ENCODE peak calls at places on chromosomes 6 and 20, in eight cellular contexts. T is Panc1; P is right cardiac atrium; H is GM06990; W is CD8-positive, alpha-beta memory T cell; Y is body of pancreas; F is A549; V is aorta. U is an unnamed sample.

GRCh38 chr6:152952866-152953509 is 29.9 kb downstream of the FBXO5 start:
- DNase-seq in T (peak), P (no peak), H (no peak), W (no peak), Y (no peak), F (peak), V (no peak), U (no peak)

GRCh38 chr6:112036088-112036637 is 17.7 kb upstream of the CCN6 start:
- DNase-seq in T (no peak), P (no peak), H (no peak), W (no peak), Y (no peak), F (no peak), V (no peak), U (no peak)

GRCh38 chr6:167676000-167676665 is 150.6 kb upstream of the AFDN start:
- DNase-seq in T (no peak), P (no peak), H (no peak), W (no peak), Y (peak), F (no peak), V (no peak), U (no peak)

GRCh38 chr6:114377881-114378280 is 35.1 kb upstream of the HS3ST5 start:
- DNase-seq in T (no peak), P (no peak), H (no peak), W (no peak), Y (no peak), F (no peak), V (no peak), U (no peak)

GRCh38 chr6:17156112-17156921 is 54.5 kb downstream of the STMND1 start:
- DNase-seq in T (peak), P (no peak), H (peak), W (peak), Y (peak), F (peak), V (no peak), U (peak)

GRCh38 chr6:118335325-118335724 is 212.8 kb upstream of the PLN start:
- DNase-seq in T (no peak), P (no peak), H (no peak), W (no peak), Y (no peak), F (no peak), V (no peak), U (no peak)

GRCh38 chr6:99979953-99980352 is 14.1 kb downstream of the MCHR2 start:
- DNase-seq in T (no peak), P (no peak), H (no peak), W (no peak), Y (no peak), F (no peak), V (no peak), U (no peak)

GRCh38 chr6:2791124-2792050 is 26.2 kb downstream of the WRNIP1 start:
- DNase-seq in T (peak), P (peak), H (no peak), W (peak), Y (peak), F (peak), V (no peak), U (peak)

GRCh38 chr20:7302256-7302655 is 534.8 kb downstream of the BMP2 start:
- DNase-seq in T (no peak), P (no peak), H (no peak), W (no peak), Y (no peak), F (no peak), V (no peak), U (no peak)

GRCh38 chr6:141077355-141078333 is 1055.1 kb upstream of the GJE1 start:
- DNase-seq in T (no peak), P (no peak), H (no peak), W (no peak), Y (no peak), F (peak), V (no peak), U (no peak)

GRCh38 chr6:153070756-153071155 is 60.3 kb downstream of the RGS17 start:
- DNase-seq in T (no peak), P (no peak), H (no peak), W (no peak), Y (no peak), F (no peak), V (no peak), U (no peak)

GRCh38 chr20:20594171-20594530 is 118.3 kb downstream of the RALGAPA2 start:
- DNase-seq in T (no peak), P (no peak), H (no peak), W (peak), Y (no peak), F (peak), V (no peak), U (no peak)

GRCh38 chr6:111417181-111417585 is 65.8 kb downstream of the REV3L start:
- DNase-seq in T (no peak), P (no peak), H (no peak), W (no peak), Y (no peak), F (no peak), V (no peak), U (no peak)

GRCh38 chr6:46510656-46511055 is 19.4 kb upstream of the RCAN2 start:
- DNase-seq in T (no peak), P (peak), H (no peak), W (no peak), Y (no peak), F (no peak), V (peak), U (no peak)

GRCh38 chr6:160306284-160306683 is 41.9 kb upstream of the SLC22A3 start:
- DNase-seq in T (no peak), P (no peak), H (no peak), W (no peak), Y (no peak), F (no peak), V (no peak), U (no peak)
- H3K4me3 ChIP-seq in T (no peak), P (no peak), H (no peak), W (no peak), Y (no peak), F (no peak), V (no peak), U (no peak)

DNA sequence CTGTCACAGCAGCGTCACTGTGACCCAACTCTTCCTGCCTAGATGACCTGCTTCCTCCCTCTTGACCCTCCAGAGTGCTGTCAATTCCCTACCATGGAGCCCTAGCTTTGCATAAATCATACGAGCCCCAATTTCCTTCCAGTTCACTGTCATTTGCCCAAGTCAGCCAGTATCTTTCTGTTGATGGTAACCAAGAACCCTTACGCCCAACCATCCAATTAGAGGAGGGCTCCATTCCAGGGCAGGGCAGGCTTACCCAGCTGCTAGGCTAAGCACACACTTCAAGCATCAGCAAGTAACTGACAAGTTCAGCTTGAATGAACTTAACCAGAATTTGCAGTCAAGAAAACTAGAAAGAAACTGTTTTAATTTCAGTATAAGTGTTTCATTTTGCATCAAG is 25.7 kb downstream of the WFDC3 start:
- DNase-seq in T (no peak), P (no peak), H (no peak), W (no peak), Y (no peak), F (no peak), V (no peak), U (no peak)
- H3K4me3 ChIP-seq in T (no peak), P (no peak), H (no peak), W (no peak), Y (no peak), F (no peak), V (no peak), U (no peak)

DNA sequence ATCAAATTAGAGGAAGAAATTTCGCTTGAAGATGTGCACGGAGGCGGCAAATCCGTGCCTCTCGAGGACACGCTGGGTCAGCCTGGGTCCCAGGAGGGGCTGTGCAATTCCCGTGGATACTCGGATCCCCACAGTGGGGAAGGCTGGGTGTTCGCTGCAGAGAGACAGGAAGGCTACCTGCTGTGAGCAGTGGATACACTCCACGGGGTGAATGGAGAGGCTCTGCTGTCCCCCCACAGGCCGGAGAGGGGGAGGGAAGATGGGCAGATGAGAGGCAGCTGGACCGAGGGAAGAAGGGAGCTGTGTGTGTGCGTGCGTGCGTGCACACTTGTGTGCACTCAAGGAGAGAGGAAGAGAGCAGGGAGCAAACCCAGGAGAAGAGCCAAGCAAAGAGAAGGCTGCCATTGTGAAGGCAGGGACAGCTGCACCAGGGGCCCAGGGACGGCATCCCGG is 57.3 kb downstream of the SULF2 start:
- DNase-seq in T (no peak), P (no peak), H (no peak), W (no peak), Y (no peak), F (no peak), V (no peak), U (no peak)
- H3K4me3 ChIP-seq in T (no peak), P (no peak), H (no peak), W (peak), Y (no peak), F (no peak), V (no peak), U (no peak)

GRCh38 chr6:108844135-108844534 is 4.1 kb upstream of the ARMC2 start:
- DNase-seq in T (no peak), P (no peak), H (no peak), W (no peak), Y (no peak), F (no peak), V (no peak), U (no peak)

GRCh38 chr6:108838101-108838717 is 10.0 kb upstream of the ARMC2 start:
- DNase-seq in T (no peak), P (peak), H (no peak), W (no peak), Y (peak), F (no peak), V (no peak), U (no peak)

GRCh38 chr6:108841377-108841855 is 6.8 kb upstream of the ARMC2 start:
- DNase-seq in T (no peak), P (no peak), H (no peak), W (no peak), Y (no peak), F (no peak), V (no peak), U (no peak)

GRCh38 chr6:108839068-108839467 is 9.2 kb upstream of the ARMC2 start:
- DNase-seq in T (no peak), P (no peak), H (no peak), W (no peak), Y (no peak), F (no peak), V (no peak), U (no peak)

GRCh38 chr6:108840919-108841318 is 7.3 kb upstream of the ARMC2 start:
- DNase-seq in T (no peak), P (no peak), H (no peak), W (no peak), Y (no peak), F (no peak), V (no peak), U (no peak)
- H3K4me3 ChIP-seq in T (no peak), P (no peak), H (no peak), W (no peak), Y (no peak), F (no peak), V (no peak), U (no peak)

DNA sequence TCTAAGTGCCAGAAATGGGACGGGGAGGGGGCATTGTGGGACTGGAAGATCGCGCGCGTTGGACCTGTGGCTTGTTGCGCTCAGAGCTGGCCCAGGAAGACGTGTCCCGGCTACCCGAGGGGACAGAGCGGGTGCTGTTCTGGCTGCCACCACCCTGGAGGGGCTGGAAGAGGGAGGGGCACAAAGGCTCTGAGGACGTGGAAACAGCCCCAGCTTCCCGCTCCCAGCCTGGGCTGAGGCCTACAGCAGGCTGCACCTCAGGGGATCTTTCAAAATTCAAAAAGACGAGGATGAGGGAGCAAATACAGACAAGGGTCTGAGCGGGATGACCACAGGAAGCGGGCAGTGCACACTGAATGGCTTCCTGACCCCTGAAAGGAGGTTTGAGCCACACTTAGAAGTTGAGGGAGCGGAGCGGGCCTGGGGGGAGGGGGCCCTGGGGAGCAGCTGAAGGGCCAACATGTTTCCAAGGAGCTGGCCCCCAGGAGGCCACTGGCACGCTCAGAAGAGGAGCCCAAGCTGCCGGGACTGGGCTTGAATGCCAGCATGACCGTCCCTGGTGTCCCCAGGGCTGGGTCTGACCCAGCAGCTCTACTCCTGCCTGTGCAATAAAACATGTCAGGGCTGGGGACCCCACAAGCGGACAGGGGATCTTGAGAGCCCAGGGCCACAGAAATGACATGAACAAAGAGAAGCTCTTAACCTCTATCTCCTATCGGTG is 1.3 kb downstream of the OXT start:
- DNase-seq in T (no peak), P (no peak), H (no peak), W (no peak), Y (no peak), F (no peak), V (peak), U (no peak)
- H3K4me3 ChIP-seq in T (no peak), P (peak), H (no peak), W (no peak), Y (no peak), F (no peak), V (no peak), U (no peak)

GRCh38 chr20:2874456-2874855 is 1.2 kb downstream of the PTPRA start:
- DNase-seq in T (no peak), P (no peak), H (no peak), W (no peak), Y (no peak), F (no peak), V (no peak), U (no peak)
- H3K4me3 ChIP-seq in T (peak), P (peak), H (peak), W (peak), Y (peak), F (peak), V (peak), U (peak)

DNA sequence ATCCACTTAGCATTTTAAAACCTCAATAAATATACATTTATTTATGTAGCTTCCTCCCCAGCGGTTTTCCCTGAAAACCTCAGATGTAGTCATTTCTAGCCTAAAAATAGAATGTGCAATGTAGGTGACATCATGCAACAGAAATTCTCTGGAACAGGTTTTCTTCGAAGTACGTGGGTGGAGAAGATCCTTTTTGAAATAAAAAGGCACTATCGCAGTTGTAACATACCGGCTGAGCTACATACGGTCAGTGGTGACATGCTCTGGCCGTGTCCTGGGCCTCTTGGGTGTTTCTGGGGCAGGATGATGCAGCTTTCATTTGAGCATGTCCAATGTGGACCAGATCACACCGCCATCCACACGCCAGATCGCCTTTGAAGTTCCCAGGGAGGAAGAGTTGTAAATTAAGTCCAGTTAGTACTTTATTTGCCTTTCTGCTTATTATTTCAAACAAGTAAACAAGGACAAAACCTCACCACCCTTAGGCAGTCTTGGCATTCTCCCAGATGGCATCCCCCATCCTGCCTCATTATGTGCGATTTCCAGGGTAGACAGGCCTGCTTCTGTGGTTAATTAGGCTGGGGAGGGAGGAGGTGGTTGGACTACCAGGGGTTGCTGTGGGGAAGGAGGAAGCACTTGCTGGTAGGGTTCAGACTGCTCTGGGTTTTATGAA is 109.5 kb upstream of the CLDN20 start:
- DNase-seq in T (no peak), P (no peak), H (no peak), W (no peak), Y (no peak), F (no peak), V (no peak), U (peak)
- H3K4me3 ChIP-seq in T (no peak), P (no peak), H (no peak), W (no peak), Y (no peak), F (no peak), V (no peak), U (no peak)

GRCh38 chr6:148657053-148657452 is 89.8 kb upstream of the UST start:
- DNase-seq in T (no peak), P (no peak), H (no peak), W (no peak), Y (no peak), F (no peak), V (no peak), U (no peak)
- H3K4me3 ChIP-seq in T (no peak), P (no peak), H (no peak), W (no peak), Y (no peak), F (no peak), V (no peak), U (no peak)